ENCODE peak calls at places on chromosomes 3 and 15, in five cellular contexts. W is HCT116; B is keratinocyte; R is CD8-positive, alpha-beta T cell; F is mesendoderm. V is an unnamed sample.

GRCh38 chr3:178087376-178087775 is 448.9 kb upstream of the KCNMB2 start:
- DNase-seq in W (no peak), B (no peak), R (no peak), F (no peak), V (no peak)

GRCh38 chr3:134368751-134369105 is 5.5 kb downstream of the AMOTL2 start:
- DNase-seq in W (no peak), B (no peak), R (no peak), F (no peak), V (no peak)

GRCh38 chr3:151382671-151383070 is 1.9 kb downstream of the P2RY12 start:
- DNase-seq in W (no peak), B (no peak), R (no peak), F (no peak), V (no peak)

GRCh38 chr3:134374791-134375541 is 719 bp upstream of the AMOTL2 start:
- DNase-seq in W (no peak), B (no peak), R (no peak), F (peak), V (no peak)

GRCh38 chr3:185711255-185711870 is 113.5 kb downstream of the IGF2BP2 start:
- DNase-seq in W (no peak), B (no peak), R (no peak), F (no peak), V (no peak)

GRCh38 chr3:18389108-18389733 is 35.9 kb downstream of the SATB1 start:
- DNase-seq in W (peak), B (no peak), R (peak), F (peak), V (no peak)

GRCh38 chr3:175989161-175989560 is 1130.0 kb downstream of the NAALADL2 start:
- DNase-seq in W (no peak), B (no peak), R (no peak), F (no peak), V (no peak)

GRCh38 chr3:117958027-117958426 is 1076.6 kb downstream of the IGSF11 start:
- DNase-seq in W (no peak), B (no peak), R (no peak), F (no peak), V (no peak)

GRCh38 chr15:71571641-71572040 is 238.7 kb upstream of the NR2E3 start:
- DNase-seq in W (no peak), B (no peak), R (no peak), F (no peak), V (no peak)

GRCh38 chr3:40255532-40255931 is 54.0 kb upstream of the EIF1B start:
- DNase-seq in W (no peak), B (no peak), R (no peak), F (no peak), V (no peak)

GRCh38 chr15:38530113-38530512 is 34.5 kb downstream of the RASGRP1 start:
- DNase-seq in W (no peak), B (no peak), R (no peak), F (no peak), V (no peak)

GRCh38 chr3:32870373-32871091 is 52.7 kb downstream of the TRIM71 start:
- DNase-seq in W (no peak), B (no peak), R (no peak), F (peak), V (no peak)

GRCh38 chr3:30904986-30905385 is 10.5 kb upstream of the GADL1 start:
- DNase-seq in W (no peak), B (no peak), R (no peak), F (no peak), V (no peak)

GRCh38 chr3:87248831-87249230 is 21.7 kb downstream of the CHMP2B start:
- DNase-seq in W (no peak), B (no peak), R (no peak), F (no peak), V (no peak)

GRCh38 chr15:94186770-94187331 is 44.5 kb upstream of the MCTP2 start:
- DNase-seq in W (no peak), B (no peak), R (no peak), F (peak), V (no peak)

GRCh38 chr15:56919708-56920637 is 1.5 kb downstream of the TCF12 start:
- DNase-seq in W (no peak), B (no peak), R (peak), F (peak), V (no peak)

GRCh38 chr3:183527421-183527979 is 28.0 kb downstream of the KLHL6 start:
- DNase-seq in W (no peak), B (no peak), R (no peak), F (no peak), V (no peak)

GRCh38 chr15:37528432-37528831 is 406.0 kb upstream of the TMCO5A start:
- DNase-seq in W (no peak), B (no peak), R (no peak), F (no peak), V (no peak)

GRCh38 chr15:82530006-82530405 is 10.3 kb downstream of the RPS17 start:
- DNase-seq in W (no peak), B (no peak), R (no peak), F (no peak), V (no peak)

GRCh38 chr3:67863869-67864268 is 209.5 kb upstream of the SUCLG2 start:
- DNase-seq in W (peak), B (no peak), R (no peak), F (peak), V (no peak)

DNA sequence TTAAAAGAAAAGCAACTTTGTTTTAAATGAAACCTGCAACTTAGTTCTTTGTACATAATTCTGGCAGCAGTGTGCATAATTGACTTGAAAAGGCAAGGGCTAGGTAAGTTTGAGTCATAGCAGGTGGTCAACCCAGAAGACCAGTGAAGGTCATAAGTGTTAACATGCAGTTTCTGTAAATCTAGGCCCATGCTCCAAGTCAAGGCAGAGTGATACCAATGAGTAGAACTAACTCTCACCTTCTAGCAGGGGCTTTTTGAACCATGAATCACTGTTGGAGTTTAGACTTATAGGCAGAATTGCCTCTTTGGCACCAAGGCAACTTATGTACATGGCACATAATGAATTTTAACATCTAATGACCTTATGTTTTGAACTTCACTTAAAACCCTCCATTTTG is 29.5 kb upstream of the IL20RB start:
- DNase-seq in W (no peak), B (no peak), R (no peak), F (no peak), V (no peak)
- H3K27ac ChIP-seq in W (no peak), B (no peak), R (no peak), F (no peak), V (peak)

GRCh38 chr15:32705450-32705849 is 12.4 kb upstream of the GREM1 start:
- DNase-seq in W (no peak), B (no peak), R (no peak), F (no peak), V (no peak)

GRCh38 chr15:32704343-32705076 is 13.3 kb upstream of the GREM1 start:
- DNase-seq in W (no peak), B (no peak), R (no peak), F (no peak), V (no peak)

GRCh38 chr15:32701863-32702262 is 15.9 kb upstream of the GREM1 start:
- DNase-seq in W (no peak), B (no peak), R (no peak), F (no peak), V (no peak)

GRCh38 chr15:32698773-32699390 is 18.9 kb upstream of the GREM1 start:
- DNase-seq in W (no peak), B (no peak), R (no peak), F (peak), V (no peak)

GRCh38 chr15:32700501-32701150 is 17.2 kb upstream of the GREM1 start:
- DNase-seq in W (no peak), B (no peak), R (no peak), F (no peak), V (no peak)
- H3K27ac ChIP-seq in W (no peak), B (no peak), R (no peak), F (no peak), V (no peak)

DNA sequence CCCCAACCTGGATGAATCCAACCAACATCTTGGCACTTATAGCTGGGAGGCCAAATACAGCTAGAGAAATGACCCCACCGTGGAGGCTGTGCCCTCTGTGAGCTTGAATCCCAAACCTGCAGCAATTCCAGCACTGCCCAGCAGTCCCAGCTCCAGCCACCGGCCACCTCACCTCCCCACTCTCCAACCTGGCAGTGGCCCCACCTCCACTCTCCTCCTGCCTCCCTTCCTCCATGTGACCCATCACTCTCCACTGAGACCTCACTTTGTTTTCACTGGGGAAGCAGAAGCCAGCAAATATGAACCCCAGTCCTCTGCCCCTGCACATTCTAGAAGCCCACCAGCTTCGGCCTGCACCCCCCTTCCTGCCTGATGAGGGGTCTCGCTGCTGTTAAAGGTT is 79.7 kb upstream of the LINGO1 start:
- DNase-seq in W (no peak), B (no peak), R (no peak), F (no peak), V (no peak)
- H3K27ac ChIP-seq in W (no peak), B (no peak), R (no peak), F (no peak), V (no peak)

GRCh38 chr15:98876461-98877369 is 130.9 kb downstream of the PGPEP1L start:
- DNase-seq in W (no peak), B (no peak), R (no peak), F (peak), V (no peak)

GRCh38 chr15:98873441-98874218 is 134.0 kb downstream of the PGPEP1L start:
- DNase-seq in W (peak), B (peak), R (no peak), F (peak), V (no peak)

GRCh38 chr15:98874359-98874758 is 133.2 kb downstream of the PGPEP1L start:
- DNase-seq in W (no peak), B (no peak), R (no peak), F (no peak), V (no peak)

GRCh38 chr15:98874773-98875172 is 132.8 kb downstream of the PGPEP1L start:
- DNase-seq in W (no peak), B (no peak), R (no peak), F (peak), V (no peak)

GRCh38 chr15:98875309-98875708 is 132.3 kb downstream of the PGPEP1L start:
- DNase-seq in W (no peak), B (no peak), R (no peak), F (no peak), V (no peak)
- H3K27ac ChIP-seq in W (no peak), B (peak), R (no peak), F (no peak), V (peak)

DNA sequence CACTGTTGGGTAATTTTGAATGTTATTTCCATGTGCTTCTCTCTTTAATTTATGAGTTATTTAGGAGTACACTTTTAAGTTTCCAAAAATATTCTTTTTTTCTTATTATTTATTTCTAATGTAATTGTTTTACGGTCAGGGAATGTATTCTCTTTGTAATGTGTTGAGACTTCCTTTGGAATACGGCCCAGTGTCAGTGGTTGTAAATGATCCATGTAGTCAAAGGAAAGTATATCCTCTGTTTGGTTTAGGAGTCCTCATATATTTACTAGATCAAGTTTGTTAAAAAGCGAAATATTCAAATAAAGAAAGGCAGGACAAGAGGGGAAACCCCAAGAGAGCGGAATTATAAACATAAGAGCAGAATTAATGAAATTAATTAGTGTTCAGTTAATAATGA is 49.0 kb upstream of the ADGRG7 start:
- DNase-seq in W (no peak), B (no peak), R (no peak), F (no peak), V (no peak)
- H3K27ac ChIP-seq in W (no peak), B (no peak), R (no peak), F (no peak), V (no peak)

DNA sequence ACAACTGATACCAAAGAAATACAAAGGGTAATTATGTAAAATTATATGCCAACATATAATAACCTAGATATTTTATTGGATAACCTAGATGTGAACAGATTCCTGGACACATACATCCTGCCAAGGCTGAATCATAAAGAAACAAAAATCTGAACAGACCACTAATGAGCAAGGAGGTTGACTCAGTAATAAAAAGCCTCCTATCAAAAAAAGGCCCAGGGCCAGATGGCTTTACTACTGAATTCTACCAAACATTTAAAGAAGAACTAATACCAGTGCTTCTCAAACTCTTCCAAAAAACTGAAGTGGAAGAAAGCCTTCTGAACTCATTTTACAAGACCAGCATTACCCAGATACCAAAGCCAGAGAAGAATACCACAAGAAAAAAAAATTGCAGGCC is 32.4 kb downstream of the THBS1 start:
- DNase-seq in W (no peak), B (no peak), R (no peak), F (no peak), V (no peak)
- H3K27ac ChIP-seq in W (no peak), B (no peak), R (no peak), F (no peak), V (peak)

DNA sequence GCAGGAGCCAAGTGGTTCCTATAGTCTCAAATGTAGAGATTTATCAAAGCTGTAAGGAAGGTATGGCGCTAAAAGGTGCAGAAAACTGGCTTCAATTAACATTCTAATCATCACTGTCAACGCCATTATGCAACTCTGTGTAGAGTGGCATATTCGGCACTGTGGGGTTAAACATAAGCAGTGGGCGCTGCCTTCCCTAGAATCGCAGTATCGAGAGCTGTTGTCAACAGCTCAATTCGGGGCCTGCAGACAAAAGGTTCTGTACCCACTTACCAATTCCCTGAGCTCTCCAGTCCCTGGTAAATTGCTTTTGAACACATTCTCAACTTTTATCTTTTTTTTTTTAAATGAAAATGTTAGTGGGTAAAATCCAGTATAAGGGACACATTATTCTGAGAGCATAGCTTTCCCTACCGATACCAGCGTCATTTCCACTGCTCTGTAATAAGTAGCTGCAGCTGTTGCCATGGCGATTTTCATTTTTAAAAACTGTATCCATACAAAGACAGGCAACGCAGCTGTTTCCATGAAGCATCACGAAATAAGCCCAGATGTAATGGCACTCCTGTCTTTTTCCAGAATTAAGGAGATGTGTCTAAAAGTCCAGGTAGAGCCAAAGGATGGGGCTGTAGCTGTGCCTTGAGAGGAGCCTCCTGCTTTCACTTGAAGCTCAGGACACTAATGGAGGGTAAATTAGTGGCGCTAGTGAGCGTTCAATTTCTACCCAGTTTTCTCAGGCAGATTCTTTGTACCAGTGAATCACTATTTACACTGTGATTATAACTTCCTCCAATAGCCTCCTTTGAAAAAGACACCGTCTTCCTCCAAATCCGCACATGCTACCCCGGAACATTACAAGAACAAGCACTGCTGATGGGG is 250.3 kb downstream of the SLC9A9 start:
- DNase-seq in W (no peak), B (no peak), R (no peak), F (no peak), V (no peak)
- H3K27ac ChIP-seq in W (no peak), B (no peak), R (no peak), F (no peak), V (peak)

GRCh38 chr3:81462921-81463320 is 298.5 kb downstream of the GBE1 start:
- DNase-seq in W (no peak), B (no peak), R (no peak), F (no peak), V (no peak)
- H3K27ac ChIP-seq in W (no peak), B (no peak), R (no peak), F (no peak), V (no peak)

V was measured in epithelial cell of prostate.